ENCODE peak calls at places on chromosome 10, in four cellular contexts. G, S, Y and V are unnamed samples. For H3K36me3, the result is how much of the 10 kb centered on the place peaks cover.

GRCh38 chr10:88456730-88457129 is 126.4 kb downstream of the RNLS start:
- DNase-seq in G (peak), S (no peak), Y (no peak), V (no peak)

GRCh38 chr10:21526184-21526951 is 886 bp upstream of the SKIDA1 start:
- DNase-seq in S (peak), G (peak), Y (peak), V (peak)

GRCh38 chr10:13375791-13376190 is 27.7 kb upstream of the SEPHS1 start:
- DNase-seq in S (no peak), Y (no peak), G (no peak), V (no peak)

GRCh38 chr10:28858641-28859040 is 181.3 kb downstream of the BAMBI start:
- DNase-seq in S (no peak), Y (no peak), G (no peak), V (no peak)

GRCh38 chr10:97138777-97139317 is 46.9 kb downstream of the SLIT1 start:
- DNase-seq in G (no peak), S (peak), Y (no peak), V (no peak)

GRCh38 chr10:95819620-95820329 is 63.8 kb downstream of the ENTPD1 start:
- DNase-seq in Y (no peak), S (no peak), G (peak), V (no peak)

GRCh38 chr10:79400567-79401004 is 44.8 kb downstream of the ZCCHC24 start:
- DNase-seq in Y (peak), G (peak), S (peak), V (peak)

GRCh38 chr10:101646369-101646768 is 48.6 kb downstream of the FBXW4 start:
- DNase-seq in Y (no peak), G (no peak), S (no peak), V (no peak)

GRCh38 chr10:28503114-28503513 is 29.8 kb upstream of the WAC start:
- DNase-seq in S (no peak), Y (no peak), G (no peak), V (no peak)

GRCh38 chr10:4453950-4454349 is 372.1 kb upstream of the AKR1E2 start:
- DNase-seq in Y (no peak), S (no peak), G (no peak), V (no peak)

GRCh38 chr10:108204528-108205313 is 1040.2 kb upstream of the SORCS1 start:
- DNase-seq in G (peak), Y (no peak), S (peak), V (no peak)

GRCh38 chr10:98415710-98416077 is 712 bp upstream of the PYROXD2 start:
- DNase-seq in S (no peak), G (peak), Y (no peak), V (peak)

GRCh38 chr10:14540062-14540461 is 209.3 kb upstream of the FRMD4A start:
- DNase-seq in G (no peak), S (peak), Y (no peak), V (no peak)

GRCh38 chr10:124744688-124745055 is 494 bp upstream of the FAM53B start:
- DNase-seq in S (peak), Y (no peak), G (peak), V (no peak)

GRCh38 chr10:30387646-30388243 is 38.7 kb upstream of the MTPAP start:
- DNase-seq in S (no peak), G (peak), Y (no peak), V (no peak)

GRCh38 chr10:35517431-35518181 is 87.5 kb upstream of the GJD4 start:
- DNase-seq in Y (no peak), G (peak), S (no peak), V (no peak)

GRCh38 chr10:99431190-99431549 is 746 bp upstream of the GOT1 start:
- DNase-seq in Y (peak), G (peak), S (peak), V (peak)

GRCh38 chr10:114045071-114045737 is 1.5 kb downstream of the ADRB1 start:
- DNase-seq in G (no peak), S (peak), Y (peak), V (no peak)

GRCh38 chr10:114043532-114044250 is at the start of gene ADRB1:
- DNase-seq in Y (peak), G (no peak), S (peak), V (peak)

GRCh38 chr10:114045738-114046458 is 2.2 kb downstream of the ADRB1 start:
- DNase-seq in G (no peak), S (no peak), Y (no peak), V (no peak)

GRCh38 chr10:114042895-114043531 is 653 bp upstream of the ADRB1 start:
- DNase-seq in Y (peak), G (no peak), S (peak), V (peak)

GRCh38 chr10:114044251-114045070 is 795 bp downstream of the ADRB1 start:
- DNase-seq in S (peak), G (no peak), Y (no peak), V (no peak)
- H3K4me3 ChIP-seq in S (no peak), G (peak), Y (peak), V (no peak)

DNA sequence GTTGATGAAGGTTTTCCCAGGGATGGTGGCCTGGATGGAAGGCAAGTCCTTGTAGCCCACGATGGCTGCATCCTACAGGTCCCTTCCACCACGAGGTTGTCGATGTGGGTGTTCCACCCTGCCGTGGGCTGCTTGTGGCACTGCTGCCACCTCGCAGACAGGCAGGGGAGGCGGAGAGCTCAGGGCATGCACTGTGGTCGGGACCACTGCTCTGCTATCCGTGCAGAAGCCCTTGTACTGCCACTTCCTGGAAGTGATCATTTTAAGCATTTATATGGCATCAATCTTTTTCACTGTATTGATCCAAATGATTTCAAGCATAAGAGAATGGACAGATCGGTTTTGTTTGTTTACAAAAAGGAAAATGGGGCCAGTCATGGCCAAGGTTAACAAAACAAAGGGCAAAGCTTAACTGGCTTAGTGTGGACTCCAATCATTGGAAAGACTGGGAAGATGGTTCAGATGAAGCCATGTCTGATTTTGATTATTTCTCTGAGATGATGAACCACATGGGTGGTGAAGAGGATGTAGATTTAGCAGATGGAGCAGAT is 8.2 kb upstream of the CYP17A1 start:
- DNase-seq in Y (no peak), G (no peak), S (no peak), V (no peak)
- H3K36me3 ChIP-seq in Y (under half), G (under half), S (under half), V (under half)

DNA sequence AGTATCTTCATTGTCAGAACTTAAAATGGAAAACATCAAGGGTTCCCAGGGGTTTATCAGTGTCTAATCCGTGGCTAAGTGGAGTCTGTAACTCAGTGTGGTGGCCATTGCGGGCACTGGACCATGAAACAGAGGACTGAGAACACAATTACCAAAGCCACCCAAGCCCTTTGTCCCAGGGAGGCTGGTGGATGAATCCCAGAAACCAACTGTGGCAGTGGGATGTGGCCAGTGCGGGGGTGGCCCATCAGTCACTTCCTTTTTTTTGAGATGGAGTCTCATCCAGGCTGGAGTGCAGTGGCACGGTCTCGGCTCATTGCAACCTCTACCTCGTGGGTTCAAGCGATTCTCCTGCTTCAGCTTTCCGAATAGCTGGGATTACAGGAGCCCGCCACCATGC is 61.8 kb downstream of the TACC2 start:
- DNase-seq in S (no peak), G (no peak), Y (no peak), V (no peak)
- H3K4me3 ChIP-seq in S (no peak), G (no peak), Y (no peak), V (no peak)

GRCh38 chr10:92850186-92850585 is 1.9 kb downstream of the EXOC6 start:
- DNase-seq in G (no peak), S (no peak), Y (no peak), V (peak)
- H3K36me3 ChIP-seq in G (under half), S (under half), Y (under half), V (under half)

GRCh38 chr10:110005716-110006115 is 2.1 kb upstream of the ADD3 start:
- DNase-seq in Y (no peak), S (peak), G (peak), V (peak)
- H3K4me3 ChIP-seq in Y (peak), S (no peak), G (peak), V (peak)

GRCh38 chr10:856405-857157 is 74.9 kb downstream of the LARP4B start:
- DNase-seq in G (no peak), S (peak), Y (no peak), V (no peak)
- H3K36me3 ChIP-seq in G (under half), S (under half), Y (under half), V (under half)

GRCh38 chr10:119783665-119784027 is 57.8 kb downstream of the INPP5F start:
- DNase-seq in Y (no peak), G (no peak), S (no peak), V (no peak)
- H3K4me3 ChIP-seq in Y (no peak), G (no peak), S (no peak), V (no peak)